ENCODE peak calls at places on chromosomes 2 and 18, in ten cellular contexts. W is heart left ventricle; N is anterior cingulate cortex; F is activated naive CD4-positive, alpha-beta T cell treated with anti-CD3 and anti-CD28 coated beads for 36 hours; H is pancreas; A is EH; P is T-helper 2 cell; X is adipocyte; Y is H7; J is occipital lobe. O is an unnamed sample.

GRCh38 chr2:75481041-75481836 is 79.5 kb downstream of the EVA1A start:
- DNase-seq in A (peak), Y (no peak), X (no peak), F (no peak), H (no peak), W (no peak), J (no peak), P (no peak), N (no peak), O (peak)

GRCh38 chr18:52339891-52340371 is at the start of gene DCC:
- DNase-seq in P (no peak), H (peak), Y (peak), F (peak), A (no peak), N (peak), W (no peak), J (peak), X (peak), O (peak)

GRCh38 chr2:15941483-15941853 is 1.1 kb downstream of the MYCN start:
- DNase-seq in X (no peak), H (peak), Y (peak), F (peak), A (no peak), J (peak), W (no peak), N (peak), P (no peak), O (no peak)

GRCh38 chr2:151549191-151549590 is 139.5 kb downstream of the RIF1 start:
- DNase-seq in Y (no peak), H (no peak), A (no peak), X (no peak), J (no peak), N (no peak), P (no peak), W (no peak), F (no peak), O (no peak)

GRCh38 chr18:596288-596881 is 403 bp upstream of the CLUL1 start:
- DNase-seq in N (no peak), A (peak), J (no peak), F (no peak), P (no peak), X (no peak), H (peak), W (no peak), Y (peak), O (no peak)

GRCh38 chr18:692841-693240 is 19.6 kb downstream of the ENOSF1 start:
- DNase-seq in F (no peak), J (no peak), A (no peak), P (no peak), Y (no peak), X (no peak), H (peak), W (no peak), N (no peak), O (no peak)

GRCh38 chr18:22349966-22350365 is 67.7 kb downstream of the CTAGE1 start:
- DNase-seq in Y (no peak), W (no peak), P (no peak), A (no peak), F (no peak), H (no peak), X (no peak), J (no peak), N (no peak), O (no peak)

GRCh38 chr2:176157499-176158305 is 595 bp downstream of the HOXD3 start:
- DNase-seq in P (no peak), F (no peak), Y (peak), W (no peak), A (no peak), X (no peak), J (no peak), H (no peak), N (no peak), O (no peak)

GRCh38 chr2:227164745-227165350 is 424 bp downstream of the COL4A3 start:
- DNase-seq in J (no peak), W (no peak), N (no peak), A (no peak), H (peak), X (no peak), P (no peak), Y (peak), F (peak), O (no peak)

GRCh38 chr18:6980363-6980762 is 137.2 kb downstream of the LAMA1 start:
- DNase-seq in J (no peak), W (no peak), H (no peak), P (no peak), F (no peak), A (no peak), N (no peak), X (peak), Y (no peak), O (no peak)

GRCh38 chr2:74867841-74868658 is 34.1 kb downstream of the HK2 start:
- DNase-seq in N (no peak), H (no peak), F (no peak), Y (no peak), J (no peak), A (peak), W (no peak), X (peak), P (no peak), O (peak)

GRCh38 chr2:224069172-224069571 is 30.1 kb upstream of the SERPINE2 start:
- DNase-seq in A (peak), H (no peak), P (no peak), X (no peak), N (no peak), Y (no peak), J (no peak), F (no peak), W (peak), O (no peak)

GRCh38 chr2:204104821-204105220 is 168.3 kb downstream of the ICOS start:
- DNase-seq in N (no peak), J (no peak), F (peak), A (no peak), P (no peak), Y (no peak), H (no peak), X (no peak), W (no peak), O (no peak)

GRCh38 chr18:63366270-63366990 is 576 bp downstream of the KDSR start:
- DNase-seq in X (peak), A (peak), Y (peak), J (peak), P (peak), N (peak), F (peak), H (peak), W (peak), O (peak)

GRCh38 chr2:186516396-186516795 is 30.3 kb downstream of the ZC3H15 start:
- DNase-seq in Y (no peak), F (no peak), A (no peak), N (no peak), H (no peak), W (no peak), J (no peak), X (no peak), P (no peak), O (no peak)

GRCh38 chr2:150548527-150548926 is 61.1 kb upstream of the RND3 start:
- DNase-seq in W (no peak), F (no peak), H (no peak), A (peak), P (no peak), J (no peak), Y (peak), X (peak), N (no peak), O (no peak)

GRCh38 chr2:23412556-23413155 is 27.7 kb downstream of the KLHL29 start:
- DNase-seq in A (peak), F (no peak), N (no peak), W (no peak), Y (no peak), P (no peak), J (no peak), H (no peak), X (peak), O (peak)

GRCh38 chr18:31219395-31219794 is 56.7 kb upstream of the DSC1 start:
- DNase-seq in P (no peak), H (no peak), J (no peak), F (no peak), A (no peak), Y (no peak), N (no peak), W (no peak), X (no peak), O (no peak)

GRCh38 chr18:813405-814071 is 1.5 kb upstream of the YES1 start:
- DNase-seq in W (no peak), H (no peak), F (no peak), N (no peak), J (no peak), P (no peak), Y (no peak), X (no peak), A (no peak), O (no peak)

GRCh38 chr18:28176674-28176932 is 327 bp downstream of the CDH2 start:
- DNase-seq in P (no peak), A (no peak), F (no peak), Y (no peak), W (no peak), J (no peak), X (no peak), H (peak), N (no peak), O (no peak)

GRCh38 chr2:119283873-119284331 is 60.3 kb downstream of the STEAP3 start:
- DNase-seq in X (no peak), H (no peak), A (peak), J (peak), P (no peak), Y (no peak), F (no peak), N (peak), W (peak), O (peak)

GRCh38 chr2:23900133-23900926 is 26.6 kb downstream of the ATAD2B start:
- DNase-seq in P (no peak), A (peak), N (no peak), X (no peak), H (no peak), F (no peak), J (no peak), Y (no peak), W (no peak), O (peak)

GRCh38 chr2:227612546-227613271 is 1.9 kb downstream of the SCYGR3 start:
- DNase-seq in H (no peak), P (no peak), F (no peak), Y (no peak), X (no peak), J (no peak), A (no peak), W (no peak), N (no peak), O (no peak)

GRCh38 chr2:160719116-160719515 is 225.5 kb upstream of the RBMS1 start:
- DNase-seq in A (peak), W (no peak), H (no peak), Y (no peak), X (no peak), N (no peak), P (no peak), F (no peak), J (no peak), O (peak)

GRCh38 chr2:47307066-47307465 is 95.9 kb upstream of the MSH2 start:
- DNase-seq in W (no peak), H (no peak), F (no peak), Y (no peak), X (peak), A (peak), P (no peak), N (no peak), J (no peak), O (no peak)

GRCh38 chr2:173359231-173359630 is 4.6 kb downstream of the CDCA7 start:
- DNase-seq in N (no peak), F (no peak), X (no peak), Y (no peak), P (no peak), J (no peak), H (no peak), A (peak), W (no peak), O (peak)

GRCh38 chr18:49041677-49042570 is 91.2 kb upstream of the SMAD7 start:
- DNase-seq in N (no peak), P (peak), X (peak), H (no peak), Y (peak), J (no peak), A (peak), W (peak), F (peak), O (peak)

GRCh38 chr2:168241208-168241607 is 6.2 kb downstream of the STK39 start:
- DNase-seq in F (peak), P (no peak), X (no peak), H (no peak), J (no peak), A (peak), W (no peak), N (no peak), Y (no peak), O (no peak)

GRCh38 chr2:237774811-237775553 is 23.6 kb upstream of the RBM44 start:
- DNase-seq in J (peak), W (no peak), X (peak), N (no peak), A (peak), H (peak), P (no peak), Y (peak), F (peak), O (peak)

GRCh38 chr2:223762853-223763252 is 74.5 kb downstream of the AP1S3 start:
- DNase-seq in N (no peak), J (no peak), W (no peak), P (no peak), A (peak), H (no peak), Y (no peak), X (peak), F (no peak), O (no peak)

GRCh38 chr2:119426801-119427395 is 4.8 kb upstream of the TMEM37 start:
- DNase-seq in P (no peak), Y (peak), F (no peak), H (no peak), A (no peak), X (no peak), N (no peak), J (no peak), W (no peak), O (no peak)

O was measured in HT1080.